ENCODE peak calls at places on chromosomes 5 and 9, in four cellular contexts. S, W, F and O are unnamed samples.

GRCh38 chr5:135375040-135375439 is 24.0 kb downstream of the MACROH2A1 start:
- DNase-seq in F (no peak), S (no peak), W (no peak), O (no peak)

GRCh38 chr5:125756456-125756855 is 666.8 kb upstream of the GRAMD2B start:
- DNase-seq in S (peak; percentile 51), W (no peak), F (no peak), O (peak; percentile 62)

GRCh38 chr5:135012951-135013391 is 21.1 kb downstream of the PITX1 start:
- DNase-seq in W (no peak), F (no peak), S (no peak), O (no peak)

GRCh38 chr5:135576075-135576599 is 2.7 kb downstream of the CXCL14 start:
- DNase-seq in F (no peak), S (no peak), W (no peak), O (no peak)

GRCh38 chr5:150751096-150751891 is 7.5 kb downstream of the DCTN4 start:
- DNase-seq in S (no peak), F (no peak), W (peak; percentile 68), O (no peak)

GRCh38 chr9:69324549-69325401 is at the start of gene ENTREP1:
- DNase-seq in F (peak; percentile 24), S (peak; percentile 81), W (peak; percentile 8), O (peak; percentile 57)

GRCh38 chr5:134763221-134763620 is 4.6 kb downstream of the DDX46 start:
- DNase-seq in F (no peak), W (no peak), S (no peak), O (no peak)

GRCh38 chr9:127144670-127145458 is 22.4 kb upstream of the ANGPTL2 start:
- DNase-seq in F (no peak), S (no peak), W (peak; percentile 67), O (no peak)

GRCh38 chr5:123916331-123917121 is 404.5 kb downstream of the CSNK1G3 start:
- DNase-seq in W (peak; percentile 91), S (peak; percentile 53), F (peak; percentile 41), O (peak; percentile 9)

GRCh38 chr9:76756273-76756650 is 8.0 kb upstream of the PCA3 start:
- DNase-seq in S (peak; percentile 32), W (peak; percentile 20), F (no peak), O (peak; percentile 48)

GRCh38 chr5:160287378-160288051 is 24.8 kb downstream of the CCNJL start:
- DNase-seq in F (no peak), S (peak; percentile 58), W (peak; percentile 17), O (peak; percentile 87)

GRCh38 chr5:68544656-68545565 is 329.4 kb downstream of the PIK3R1 start:
- DNase-seq in W (peak; percentile 90), F (no peak), S (no peak), O (no peak)

GRCh38 chr9:115939065-115939765 is 214.4 kb upstream of the PAPPA start:
- DNase-seq in F (no peak), S (peak; percentile 90), W (peak; percentile 94), O (peak; percentile 77)

GRCh38 chr5:127848098-127848497 is 144.9 kb downstream of the CCDC192 start:
- DNase-seq in F (no peak), S (no peak), W (no peak), O (no peak)

GRCh38 chr9:87711857-87712800 is 13.8 kb upstream of the CTSL start:
- DNase-seq in W (peak; percentile 89), S (peak; percentile 43), F (no peak), O (no peak)

GRCh38 chr5:6792911-6793451 is 79.7 kb downstream of the TENT4A start:
- DNase-seq in F (no peak), S (peak; percentile 52), W (no peak), O (no peak)

GRCh38 chr9:121399883-121400607 is 30.0 kb upstream of the STOM start:
- DNase-seq in S (peak; percentile 86), F (peak; percentile 74), W (peak; percentile 84), O (peak; percentile 80)

GRCh38 chr5:88298425-88298824 is 29.8 kb upstream of the TMEM161B start:
- DNase-seq in S (peak; percentile 62), F (no peak), W (peak; percentile 17), O (peak; percentile 4)

GRCh38 chr5:58926549-58926948 is 343.7 kb downstream of the RAB3C start:
- DNase-seq in F (no peak), W (no peak), S (no peak), O (no peak)

GRCh38 chr9:32839486-32839885 is 56.1 kb downstream of the TMEM215 start:
- DNase-seq in F (no peak), S (no peak), W (no peak), O (no peak)

GRCh38 chr9:97848237-97848581 is 4.8 kb upstream of the FOXE1 start:
- DNase-seq in F (no peak), S (no peak), W (no peak), O (no peak)

GRCh38 chr9:38423939-38424843 is at the start of gene IGFBPL1:
- DNase-seq in W (no peak), F (no peak), S (peak; percentile 50), O (no peak)

GRCh38 chr9:9061599-9061998 is 1262.0 kb upstream of the DMAC1 start:
- DNase-seq in S (no peak), W (no peak), F (no peak), O (no peak)

GRCh38 chr9:137445275-137445807 is 4.2 kb upstream of the ENTPD8 start:
- DNase-seq in W (peak; percentile 80), S (peak; percentile 85), F (peak; percentile 56), O (peak; percentile 89)

GRCh38 chr5:118447350-118447749 is 541.0 kb downstream of the DTWD2 start:
- DNase-seq in W (no peak), S (peak; percentile 21), F (no peak), O (peak; percentile 11)

GRCh38 chr9:124291801-124292396 is 34.1 kb downstream of the NEK6 start:
- DNase-seq in S (no peak), W (peak; percentile 21), F (no peak), O (no peak)
- TF ChIP-seq CTCF in S (peak; percentile 2), W (peak; percentile 9), F (no peak), O (no peak)

DNA sequence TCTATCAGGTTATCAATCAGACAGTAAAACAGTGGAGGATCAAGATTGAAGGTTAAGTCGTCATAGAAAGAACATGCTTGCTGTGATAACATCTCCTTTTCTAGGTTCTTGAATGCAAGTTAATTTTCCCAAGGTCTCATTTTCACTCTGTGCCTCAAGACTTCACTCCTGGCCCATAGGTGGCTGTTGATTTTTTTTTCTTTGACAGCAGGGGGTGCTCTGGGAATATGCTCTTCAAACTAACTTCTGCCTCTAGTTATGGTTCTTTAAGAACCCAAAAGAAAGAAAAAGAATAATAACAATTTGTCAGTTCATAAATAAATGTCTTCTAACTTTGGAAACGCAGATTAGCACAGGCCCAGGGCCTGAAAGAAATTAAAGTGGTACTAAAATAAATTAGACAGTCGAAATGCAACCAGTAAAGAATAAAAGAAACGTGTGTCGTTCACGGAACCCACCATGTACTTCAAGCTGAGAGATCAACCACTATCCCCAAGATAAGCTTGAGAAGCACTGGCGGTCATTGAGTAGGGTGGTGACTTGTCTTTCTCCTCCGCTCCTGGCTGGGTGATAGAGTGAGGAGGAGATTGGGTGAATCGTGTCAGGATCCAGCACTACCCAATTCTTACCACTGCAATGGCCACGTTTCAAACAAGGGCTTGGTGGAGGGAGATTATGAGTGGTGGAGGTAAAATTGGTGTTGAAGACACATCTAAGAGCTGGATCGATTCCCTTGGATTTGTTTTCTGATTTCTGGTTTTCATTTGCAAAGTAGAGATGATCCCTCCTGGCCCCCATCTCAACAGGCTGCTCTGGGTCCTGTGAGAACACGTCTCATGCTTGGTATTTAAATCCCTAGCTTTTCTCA is 93.4 kb upstream of the IRX4 start:
- DNase-seq in S (peak; percentile 51), W (peak; percentile 10), F (peak; percentile 4), O (peak; percentile 51)
- TF ChIP-seq CTCF in S (peak; percentile 21), W (no peak), F (no peak), O (peak; percentile 11)

GRCh38 chr9:89171693-89172092 is 6.9 kb downstream of the SHC3 start:
- DNase-seq in S (peak; percentile 25), F (no peak), W (no peak), O (peak; percentile 16)
- TF ChIP-seq CTCF in S (peak; percentile 46), F (no peak), W (no peak), O (peak; percentile 10)

GRCh38 chr9:135783540-135784245 is 81.7 kb downstream of the KCNT1 start:
- DNase-seq in W (no peak), S (no peak), F (no peak), O (no peak)
- TF ChIP-seq CTCF in W (no peak), S (no peak), F (no peak), O (no peak)

GRCh38 chr9:27276182-27277030 is 20.5 kb downstream of the EQTN start:
- DNase-seq in W (peak; percentile 76), F (peak; percentile 42), S (peak; percentile 67), O (peak; percentile 70)
- TF ChIP-seq CTCF in W (peak; percentile 68), F (peak; percentile 56), S (peak; percentile 68), O (peak; percentile 60)

DNA sequence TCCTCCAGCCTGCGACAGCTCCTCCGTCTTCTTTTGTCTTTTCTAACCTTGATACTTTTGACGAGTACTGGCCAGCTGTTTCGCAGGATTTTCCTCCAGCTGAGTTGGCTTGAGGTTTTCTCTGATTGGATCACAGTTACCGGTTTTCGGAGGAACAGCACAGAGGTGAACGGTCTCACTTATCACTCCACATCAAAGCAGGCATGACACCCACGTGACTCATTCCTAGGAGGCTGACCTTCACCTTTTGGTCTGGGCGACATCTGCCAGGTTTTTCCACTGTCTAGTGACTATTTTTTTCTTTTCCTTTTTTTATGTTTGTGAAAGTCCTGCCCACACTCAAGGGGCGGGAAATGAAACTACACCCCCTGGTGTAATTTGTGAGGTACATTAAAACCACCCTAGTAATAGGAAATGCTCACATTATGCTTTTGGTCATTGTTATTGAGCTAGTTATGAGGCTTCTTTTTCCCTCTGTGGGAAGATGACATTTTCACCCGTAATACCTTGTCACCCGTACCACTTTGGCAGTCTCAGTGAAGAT is 319.2 kb downstream of the GADD45G start:
- DNase-seq in F (no peak), W (peak; percentile 4), S (no peak), O (peak; percentile 8)
- TF ChIP-seq CTCF in F (no peak), W (no peak), S (no peak), O (no peak)

GRCh38 chr9:109098221-109098959 is 21.4 kb downstream of the TMEM245 start:
- DNase-seq in F (no peak), S (peak; percentile 34), W (peak; percentile 83), O (peak; percentile 84)
- TF ChIP-seq CTCF in F (no peak), S (peak; percentile 33), W (peak; percentile 47), O (no peak)